ENCODE peak calls at places on chromosome X, in six cellular contexts. X is nephron progenitor cell, Q is HT1080, K is RKO, G is NCI-H2081, W is NCI-H345. R is an unnamed sample.

GRCh38 chrX:281166-281999 is at the start of gene PLCXD1:
- DNase-seq in X (peak; percentile 71), Q (no peak), K (no peak), W (no peak), G (no peak), R (peak; percentile 90)

GRCh38 chrX:129663171-129663570 is 8.4 kb upstream of the APLN start:
- DNase-seq in W (no peak), G (no peak), X (no peak), K (no peak), Q (peak; percentile 24), R (no peak)

GRCh38 chrX:116198810-116199209 is 28.3 kb downstream of the AGTR2 start:
- DNase-seq in Q (no peak), G (no peak), K (peak; percentile 34), X (no peak), W (no peak), R (peak; percentile 1)

GRCh38 chrX:151753313-151754041 is 18.9 kb downstream of the CNGA2 start:
- DNase-seq in W (peak; percentile 10), K (peak; percentile 41), Q (peak; percentile 52), G (peak; percentile 3), X (peak; percentile 63), R (peak; percentile 36)

GRCh38 chrX:50180073-50180940 is 20.5 kb downstream of the AKAP4 start:
- DNase-seq in K (no peak), W (no peak), Q (no peak), G (no peak), X (no peak), R (no peak)

GRCh38 chrX:67780694-67781109 is 236.9 kb downstream of the AR start:
- DNase-seq in K (peak; percentile 65), G (no peak), W (no peak), X (no peak), Q (peak; percentile 94), R (no peak)

GRCh38 chrX:53233536-53233935 is 8.5 kb upstream of the KDM5C start:
- DNase-seq in W (no peak), Q (no peak), K (no peak), X (no peak), G (no peak), R (no peak)

GRCh38 chrX:97065973-97066372 is 182.3 kb downstream of the RPA4 start:
- DNase-seq in G (no peak), K (peak; percentile 18), X (no peak), W (no peak), Q (peak; percentile 0), R (no peak)

GRCh38 chrX:70332600-70332999 is 42.7 kb downstream of the KIF4A start:
- DNase-seq in X (no peak), K (peak; percentile 25), G (no peak), W (no peak), Q (peak; percentile 1), R (no peak)

GRCh38 chrX:47366051-47366722 is 4.2 kb upstream of the ZNF157 start:
- DNase-seq in Q (peak; percentile 37), W (peak; percentile 90), K (no peak), X (peak; percentile 62), G (peak; percentile 70), R (peak; percentile 90)

GRCh38 chrX:48714573-48714972 is 18.0 kb downstream of the SUV39H1 start:
- DNase-seq in G (no peak), X (no peak), W (no peak), Q (no peak), K (no peak), R (no peak)

GRCh38 chrX:77276742-77277141 is 170.4 kb upstream of the FGF16 start:
- DNase-seq in Q (no peak), K (peak; percentile 12), W (no peak), G (no peak), X (no peak), R (no peak)

GRCh38 chrX:108261541-108262218 is 170.1 kb downstream of the ATG4A start:
- DNase-seq in Q (peak; percentile 56), W (no peak), G (no peak), K (no peak), X (no peak), R (no peak)

GRCh38 chrX:55342533-55343501 is 78.1 kb upstream of the PAGE3 start:
- DNase-seq in Q (peak; percentile 8), W (peak; percentile 14), G (peak; percentile 16), X (no peak), K (peak; percentile 34), R (peak; percentile 21)

GRCh38 chrX:11532291-11533075 is 133.2 kb downstream of the ARHGAP6 start:
- DNase-seq in Q (no peak), W (no peak), G (no peak), X (peak; percentile 4), K (no peak), R (no peak)

GRCh38 chrX:12709047-12709446 is 82.2 kb upstream of the PRPS2 start:
- DNase-seq in K (no peak), W (no peak), G (no peak), Q (no peak), X (peak; percentile 23), R (no peak)

GRCh38 chrX:119008122-119008744 is 33.8 kb downstream of the LONRF3 start:
- DNase-seq in Q (no peak), W (no peak), G (peak; percentile 19), K (peak; percentile 50), X (peak; percentile 39), R (peak; percentile 8)

GRCh38 chrX:108307408-108308085 is 130.7 kb downstream of the COL4A6 start:
- DNase-seq in K (no peak), Q (no peak), G (no peak), W (no peak), X (no peak), R (no peak)

GRCh38 chrX:110293658-110294453 is 24.0 kb downstream of the AMMECR1 start:
- DNase-seq in G (no peak), W (no peak), K (no peak), Q (no peak), X (no peak), R (no peak)

GRCh38 chrX:68454476-68455150 is 21.3 kb upstream of the OPHN1 start:
- DNase-seq in K (no peak), X (no peak), Q (no peak), W (no peak), G (no peak), R (no peak)

GRCh38 chrX:107398115-107398514 is 51.3 kb upstream of the FRMPD3 start:
- DNase-seq in X (no peak), G (no peak), W (no peak), Q (no peak), K (no peak), R (no peak)

GRCh38 chrX:38117485-38117884 is 103.2 kb downstream of the SRPX start:
- DNase-seq in W (peak; percentile 60), G (peak; percentile 23), Q (no peak), K (peak; percentile 51), X (no peak), R (no peak)

GRCh38 chrX:46549914-46550313 is 4.7 kb upstream of the ZNF674 start:
- DNase-seq in Q (no peak), K (no peak), G (no peak), X (no peak), W (no peak), R (no peak)

GRCh38 chrX:50615570-50616158 is 145.0 kb upstream of the DGKK start:
- DNase-seq in W (no peak), K (no peak), G (no peak), Q (no peak), X (no peak), R (peak; percentile 12)

GRCh38 chrX:77668391-77669237 is 117.4 kb downstream of the ATRX start:
- DNase-seq in G (no peak), X (no peak), Q (peak; percentile 78), W (no peak), K (peak; percentile 70), R (no peak)

GRCh38 chrX:9569875-9570274 is 105.0 kb downstream of the TBL1X start:
- DNase-seq in Q (peak; percentile 8), G (peak; percentile 18), K (no peak), X (no peak), W (no peak), R (no peak)